ENCODE peak calls at places on chromosomes 6 and 20, in nine cellular contexts. R, V, F, A, Q, S, P, U and N are unnamed samples.

GRCh38 chr6:166485651-166486535 is 100.6 kb downstream of the RAMACL start:
- DNase-seq in R (no peak), V (no peak), F (no peak), A (no peak), Q (no peak), S (no peak), P (no peak), U (no peak), N (no peak)

GRCh38 chr6:21666200-21666671 is 72.7 kb downstream of the SOX4 start:
- DNase-seq in R (no peak), V (no peak), F (no peak), A (no peak), Q (no peak), S (no peak), P (no peak), U (no peak), N (no peak)

GRCh38 chr6:31356216-31356945 is 598 bp downstream of the HLA-B start:
- DNase-seq in R (no peak), V (peak; percentile 19), F (no peak), A (peak; percentile 39), Q (no peak), S (no peak), P (no peak), U (peak; percentile 24), N (no peak)

GRCh38 chr6:154247119-154247814 is 109.3 kb downstream of the IPCEF1 start:
- DNase-seq in R (no peak), V (peak; percentile 14), F (peak; percentile 23), A (no peak), Q (no peak), S (no peak), P (no peak), U (no peak), N (no peak)

GRCh38 chr6:97040355-97040860 is 115.9 kb downstream of the KLHL32 start:
- DNase-seq in R (no peak), V (no peak), F (peak; percentile 62), A (no peak), Q (no peak), S (no peak), P (no peak), U (no peak), N (no peak)

GRCh38 chr6:33856655-33857054 is 52.9 kb upstream of the MLN start:
- DNase-seq in R (no peak), V (no peak), F (no peak), A (no peak), Q (peak; percentile 33), S (no peak), P (no peak), U (no peak), N (no peak)

GRCh38 chr6:11788043-11788442 is 9.4 kb upstream of the ADTRP start:
- DNase-seq in R (no peak), V (no peak), F (no peak), A (no peak), Q (no peak), S (no peak), P (no peak), U (no peak), N (no peak)

GRCh38 chr6:2019051-2019450 is 226.4 kb downstream of the GMDS start:
- DNase-seq in R (no peak), V (no peak), F (no peak), A (no peak), Q (no peak), S (no peak), P (no peak), U (no peak), N (no peak)

GRCh38 chr20:3041818-3042504 is 1.5 kb upstream of the GNRH2 start:
- DNase-seq in R (no peak), V (peak; percentile 27), F (peak; percentile 24), A (peak; percentile 5), Q (no peak), S (no peak), P (no peak), U (no peak), N (no peak)

GRCh38 chr6:47839645-47840044 is 57.8 kb downstream of the OPN5 start:
- DNase-seq in R (no peak), V (no peak), F (no peak), A (no peak), Q (no peak), S (no peak), P (no peak), U (no peak), N (no peak)

GRCh38 chr6:105739764-105740163 is 336.9 kb upstream of the PREP start:
- DNase-seq in R (no peak), V (no peak), F (no peak), A (no peak), Q (no peak), S (no peak), P (no peak), U (no peak), N (no peak)

GRCh38 chr6:52725530-52726192 is 37.6 kb downstream of the GSTA2 start:
- DNase-seq in R (no peak), V (peak; percentile 12), F (peak; percentile 72), A (no peak), Q (no peak), S (no peak), P (no peak), U (no peak), N (no peak)

GRCh38 chr6:147817042-147817689 is 308.7 kb downstream of the SAMD5 start:
- DNase-seq in R (no peak), V (no peak), F (no peak), A (no peak), Q (no peak), S (no peak), P (no peak), U (no peak), N (no peak)

GRCh38 chr6:106516629-106517028 is 112.7 kb downstream of the RTN4IP1 start:
- DNase-seq in R (no peak), V (no peak), F (no peak), A (no peak), Q (no peak), S (no peak), P (no peak), U (no peak), N (no peak)

GRCh38 chr20:13638162-13638495 is 603 bp downstream of the TASP1 start:
- DNase-seq in R (no peak), V (no peak), F (no peak), A (peak; percentile 32), Q (no peak), S (no peak), P (no peak), U (no peak), N (no peak)

GRCh38 chr6:169787797-169788196 is 36.4 kb downstream of the ERMARD start:
- DNase-seq in R (no peak), V (no peak), F (no peak), A (no peak), Q (no peak), S (no peak), P (no peak), U (no peak), N (no peak)

GRCh38 chr6:51528556-51528955 is 558.9 kb downstream of the PKHD1 start:
- DNase-seq in R (no peak), V (no peak), F (no peak), A (no peak), Q (no peak), S (no peak), P (no peak), U (no peak), N (no peak)

GRCh38 chr6:13292774-13293173 is 35.6 kb downstream of the TBC1D7 start:
- DNase-seq in R (no peak), V (no peak), F (no peak), A (no peak), Q (no peak), S (no peak), P (no peak), U (no peak), N (no peak)

GRCh38 chr6:156016186-156016976 is 560.7 kb upstream of the NOX3 start:
- DNase-seq in R (no peak), V (no peak), F (no peak), A (peak; percentile 25), Q (no peak), S (no peak), P (no peak), U (no peak), N (no peak)

GRCh38 chr20:37404461-37404881 is 58.5 kb downstream of the SRC start:
- DNase-seq in R (no peak), V (no peak), F (no peak), A (no peak), Q (no peak), S (no peak), P (no peak), U (no peak), N (no peak)

GRCh38 chr6:30844118-30844535 is 40.2 kb upstream of the DDR1 start:
- DNase-seq in R (no peak), V (peak; percentile 67), F (no peak), A (peak; percentile 58), Q (no peak), S (no peak), P (no peak), U (no peak), N (no peak)

GRCh38 chr6:118705799-118706481 is 54.5 kb upstream of the CEP85L start:
- DNase-seq in R (no peak), V (peak; percentile 89), F (no peak), A (peak; percentile 59), Q (no peak), S (no peak), P (peak; percentile 4), U (no peak), N (no peak)

GRCh38 chr6:92428443-92428842 is 990.9 kb downstream of the EPHA7 start:
- DNase-seq in R (no peak), V (no peak), F (no peak), A (no peak), Q (no peak), S (no peak), P (no peak), U (no peak), N (no peak)

GRCh38 chr6:159988983-159989454 is 20.1 kb downstream of the IGF2R start:
- DNase-seq in R (no peak), V (peak; percentile 70), F (no peak), A (peak; percentile 55), Q (no peak), S (no peak), P (no peak), U (no peak), N (no peak)

GRCh38 chr20:35463455-35464300 is 8.3 kb downstream of the CEP250 start:
- DNase-seq in R (peak; percentile 76), V (peak; percentile 89), F (peak; percentile 72), A (peak; percentile 75), Q (peak; percentile 31), S (peak; percentile 68), P (peak; percentile 16), U (no peak), N (peak; percentile 82)

GRCh38 chr20:46433051-46433450 is 26.6 kb upstream of the ELMO2 start:
- DNase-seq in R (no peak), V (no peak), F (no peak), A (no peak), Q (no peak), S (no peak), P (no peak), U (no peak), N (peak; percentile 82)

GRCh38 chr20:23228912-23229311 is 121.7 kb upstream of the NXT1 start:
- DNase-seq in R (no peak), V (peak; percentile 88), F (no peak), A (peak; percentile 65), Q (no peak), S (no peak), P (peak; percentile 56), U (no peak), N (no peak)

GRCh38 chr6:7418238-7418905 is 28.8 kb downstream of the RIOK1 start:
- DNase-seq in R (no peak), V (no peak), F (no peak), A (peak; percentile 78), Q (no peak), S (no peak), P (no peak), U (no peak), N (no peak)

GRCh38 chr6:32113386-32114352 is 4.5 kb upstream of the TNXB start:
- DNase-seq in R (no peak), V (peak; percentile 94), F (no peak), A (peak; percentile 98), Q (no peak), S (no peak), P (no peak), U (peak; percentile 82), N (peak; percentile 56)

GRCh38 chr6:28758046-28758817 is 165.6 kb downstream of the TRIM27 start:
- DNase-seq in R (peak; percentile 80), V (peak; percentile 80), F (no peak), A (peak; percentile 41), Q (no peak), S (no peak), P (no peak), U (no peak), N (no peak)

GRCh38 chr6:147508073-147508870 is at the start of gene SAMD5:
- DNase-seq in R (no peak), V (peak; percentile 69), F (peak; percentile 0), A (peak; percentile 57), Q (no peak), S (peak; percentile 24), P (peak; percentile 46), U (no peak), N (no peak)